ENCODE peak calls at places on chromosomes 16 and 17, in eight cellular contexts. J, I, N, E, X, P, Y and S are unnamed samples.

GRCh38 chr17:34252138-34252889 is 2.8 kb upstream of the CCL2 start:
- DNase-seq in J (peak; percentile 69), I (no peak), N (no peak), E (peak; percentile 95), X (peak; percentile 97), P (no peak), Y (peak; percentile 73), S (no peak)

GRCh38 chr16:81275064-81275532 is 36.6 kb downstream of the BCO1 start:
- DNase-seq in J (no peak), I (no peak), N (no peak), E (no peak), X (no peak), P (no peak), Y (peak; percentile 78), S (no peak)

GRCh38 chr17:2075336-2076056 is 20.6 kb downstream of the HIC1 start:
- DNase-seq in J (no peak), I (no peak), N (no peak), E (peak; percentile 62), X (peak; percentile 66), P (no peak), Y (peak; percentile 24), S (no peak)

GRCh38 chr17:76270127-76270592 is 5.0 kb downstream of the UBALD2 start:
- DNase-seq in J (no peak), I (no peak), N (no peak), E (no peak), X (no peak), P (no peak), Y (no peak), S (peak; percentile 80)

GRCh38 chr16:67349172-67349571 is 22.6 kb downstream of the LRRC36 start:
- DNase-seq in J (no peak), I (no peak), N (no peak), E (peak; percentile 44), X (peak; percentile 41), P (no peak), Y (no peak), S (no peak)

GRCh38 chr17:2137342-2138098 is 82.6 kb downstream of the HIC1 start:
- DNase-seq in J (peak; percentile 66), I (no peak), N (no peak), E (peak; percentile 90), X (peak; percentile 71), P (no peak), Y (no peak), S (no peak)

GRCh38 chr16:13767215-13767614 is 152.7 kb upstream of the ERCC4 start:
- DNase-seq in J (no peak), I (no peak), N (no peak), E (no peak), X (no peak), P (no peak), Y (no peak), S (no peak)

GRCh38 chr17:18043491-18043890 is 4.3 kb downstream of the GID4 start:
- DNase-seq in J (no peak), I (no peak), N (no peak), E (peak; percentile 33), X (peak; percentile 45), P (no peak), Y (no peak), S (no peak)

GRCh38 chr17:27807567-27808470 is 7.5 kb upstream of the NOS2 start:
- DNase-seq in J (no peak), I (peak; percentile 39), N (no peak), E (no peak), X (no peak), P (peak; percentile 32), Y (peak; percentile 78), S (no peak)

GRCh38 chr17:40251576-40251975 is 32.5 kb downstream of the WIPF2 start:
- DNase-seq in J (peak; percentile 69), I (no peak), N (no peak), E (peak; percentile 85), X (peak; percentile 88), P (no peak), Y (peak; percentile 47), S (no peak)

GRCh38 chr17:1730004-1730344 is 5.5 kb downstream of the WDR81 start:
- DNase-seq in J (no peak), I (no peak), N (no peak), E (no peak), X (no peak), P (no peak), Y (no peak), S (no peak)

GRCh38 chr16:6122401-6122800 is 1024.8 kb upstream of the EEF2KMT start:
- DNase-seq in J (no peak), I (no peak), N (no peak), E (no peak), X (no peak), P (no peak), Y (no peak), S (no peak)

GRCh38 chr17:36463916-36464764 is 22.3 kb upstream of the ZNHIT3 start:
- DNase-seq in J (peak; percentile 79), I (peak; percentile 17), N (peak; percentile 26), E (peak; percentile 67), X (peak; percentile 75), P (no peak), Y (peak; percentile 58), S (no peak)

GRCh38 chr17:77580531-77580930 is 378.0 kb upstream of the TNRC6C start:
- DNase-seq in J (no peak), I (no peak), N (no peak), E (no peak), X (no peak), P (no peak), Y (no peak), S (no peak)

GRCh38 chr17:27554152-27554551 is 76.8 kb upstream of the LGALS9 start:
- DNase-seq in J (no peak), I (no peak), N (no peak), E (peak; percentile 40), X (peak; percentile 52), P (no peak), Y (no peak), S (no peak)

GRCh38 chr17:7922499-7923289 is 6.6 kb upstream of the RNF227 start:
- DNase-seq in J (peak; percentile 86), I (peak; percentile 78), N (peak; percentile 75), E (peak; percentile 67), X (peak; percentile 84), P (peak; percentile 74), Y (peak; percentile 88), S (peak; percentile 95)

GRCh38 chr17:50571681-50572080 is 11.2 kb downstream of the CACNA1G start:
- DNase-seq in J (no peak), I (no peak), N (no peak), E (no peak), X (no peak), P (no peak), Y (no peak), S (no peak)